ENCODE peak calls at places on chromosomes 2 and 18, in eight cellular contexts. J, K, H, B, T, N, Z and W are unnamed samples.

GRCh38 chr2:235083822-235084221 is 132.0 kb downstream of the SH3BP4 start:
- DNase-seq in J (no peak), K (no peak), H (no peak), B (no peak), T (no peak), N (no peak), Z (no peak), W (no peak)

GRCh38 chr2:64380853-64381527 is 73.0 kb upstream of the LGALSL start:
- DNase-seq in J (no peak), K (no peak), H (no peak), B (no peak), T (no peak), N (no peak), Z (no peak), W (no peak)

GRCh38 chr2:127672341-127673303 is 2.7 kb downstream of the LIMS2 start:
- DNase-seq in J (no peak), K (no peak), H (no peak), B (peak; percentile 81), T (no peak), N (no peak), Z (no peak), W (no peak)

GRCh38 chr2:217958206-217958888 is 44.4 kb downstream of the TNS1 start:
- DNase-seq in J (no peak), K (no peak), H (no peak), B (no peak), T (no peak), N (peak; percentile 12), Z (no peak), W (no peak)

GRCh38 chr18:35478520-35479435 is 19.0 kb downstream of the INO80C start:
- DNase-seq in J (no peak), K (peak; percentile 43), H (peak; percentile 99), B (no peak), T (no peak), N (no peak), Z (no peak), W (no peak)

GRCh38 chr2:20584045-20584636 is 66.8 kb downstream of the HS1BP3 start:
- DNase-seq in J (no peak), K (no peak), H (no peak), B (no peak), T (no peak), N (no peak), Z (peak; percentile 46), W (no peak)

GRCh38 chr2:179692610-179693009 is 168.8 kb downstream of the ZNF385B start:
- DNase-seq in J (no peak), K (no peak), H (no peak), B (no peak), T (no peak), N (no peak), Z (no peak), W (no peak)

GRCh38 chr18:62784966-62785413 is 69.6 kb downstream of the PHLPP1 start:
- DNase-seq in J (no peak), K (no peak), H (peak; percentile 78), B (no peak), T (no peak), N (peak; percentile 72), Z (no peak), W (no peak)

GRCh38 chr2:64692401-64692800 is 38.7 kb upstream of the SERTAD2 start:
- DNase-seq in J (no peak), K (no peak), H (peak; percentile 55), B (no peak), T (no peak), N (no peak), Z (no peak), W (no peak)

GRCh38 chr2:40488101-40488598 is 36.3 kb upstream of the SLC8A1 start:
- DNase-seq in J (no peak), K (no peak), H (peak; percentile 58), B (no peak), T (no peak), N (no peak), Z (no peak), W (no peak)

GRCh38 chr2:143736904-143737303 is 607.7 kb downstream of the ARHGAP15 start:
- DNase-seq in J (no peak), K (no peak), H (no peak), B (no peak), T (no peak), N (no peak), Z (no peak), W (no peak)

GRCh38 chr18:21314721-21315120 is 72.7 kb downstream of the GREB1L start:
- DNase-seq in J (no peak), K (no peak), H (no peak), B (no peak), T (no peak), N (no peak), Z (no peak), W (no peak)

GRCh38 chr2:36404754-36405153 is 49.2 kb downstream of the CRIM1 start:
- DNase-seq in J (no peak), K (no peak), H (no peak), B (no peak), T (no peak), N (no peak), Z (no peak), W (no peak)

GRCh38 chr2:237391140-237391539 is 22.8 kb downstream of the COL6A3 start:
- DNase-seq in J (no peak), K (no peak), H (no peak), B (no peak), T (no peak), N (no peak), Z (no peak), W (no peak)

GRCh38 chr2:74281141-74281540 is 62.1 kb downstream of the SLC4A5 start:
- DNase-seq in J (no peak), K (no peak), H (no peak), B (no peak), T (no peak), N (no peak), Z (no peak), W (no peak)

GRCh38 chr18:63613420-63613819 is 26.3 kb downstream of the SERPINB13 start:
- DNase-seq in J (no peak), K (no peak), H (no peak), B (no peak), T (no peak), N (no peak), Z (no peak), W (no peak)

GRCh38 chr2:172642301-172643020 is 86.6 kb downstream of the PDK1 start:
- DNase-seq in J (no peak), K (no peak), H (no peak), B (no peak), T (no peak), N (no peak), Z (no peak), W (no peak)

GRCh38 chr18:48475635-48476549 is 62.9 kb upstream of the CTIF start:
- DNase-seq in J (no peak), K (peak; percentile 35), H (peak; percentile 78), B (peak; percentile 85), T (peak; percentile 34), N (peak; percentile 44), Z (no peak), W (no peak)

GRCh38 chr2:96089356-96090180 is 26.8 kb downstream of the ADRA2B start:
- DNase-seq in J (no peak), K (no peak), H (no peak), B (peak; percentile 83), T (peak; percentile 7), N (peak; percentile 18), Z (peak; percentile 34), W (no peak)

GRCh38 chr18:59606193-59607175 is 90.7 kb downstream of the CCBE1 start:
- DNase-seq in J (no peak), K (no peak), H (peak; percentile 24), B (no peak), T (no peak), N (no peak), Z (no peak), W (no peak)

DNA sequence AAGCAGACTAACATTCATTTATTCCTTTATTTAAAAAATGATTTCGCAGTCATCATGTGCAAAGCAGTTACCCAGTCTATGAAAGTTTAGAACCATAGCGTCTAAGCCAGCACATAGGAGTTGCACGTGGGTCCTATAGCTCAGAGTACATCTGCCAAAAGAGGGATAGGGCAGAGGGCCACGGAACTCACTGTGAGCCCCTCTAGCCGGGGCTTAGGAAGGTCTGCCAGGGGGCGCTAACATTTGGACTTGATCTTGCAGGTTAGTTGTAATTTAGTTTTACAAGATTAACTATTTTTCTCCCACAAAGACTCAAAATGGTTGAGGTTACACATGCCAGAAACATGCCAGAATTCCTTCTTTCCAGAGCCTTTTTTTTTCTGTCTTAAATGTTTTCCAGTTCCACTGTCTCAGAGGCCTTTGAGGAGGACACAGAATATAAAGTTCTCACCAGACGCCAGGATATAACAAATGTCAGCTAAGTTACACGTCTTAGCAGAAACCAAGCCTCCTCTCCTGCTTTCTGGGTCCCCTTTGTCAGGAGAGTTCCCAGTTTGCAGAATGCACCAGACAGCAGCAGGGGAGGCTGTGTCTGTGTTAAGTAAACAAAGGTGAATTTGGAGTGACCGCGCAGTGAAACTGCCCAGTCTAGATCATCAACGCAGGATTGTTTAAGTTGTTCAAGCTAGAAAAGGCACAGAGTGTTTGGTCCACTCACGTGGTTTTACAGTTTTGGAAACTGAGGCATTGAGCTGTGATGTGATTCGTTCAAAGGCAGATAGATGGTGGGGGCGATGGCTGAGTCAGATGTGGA is 292.0 kb downstream of the PRKCE start:
- DNase-seq in J (no peak), K (no peak), H (no peak), B (no peak), T (no peak), N (no peak), Z (no peak), W (no peak)
- TF ChIP-seq CTCF in J (no peak), K (no peak), H (no peak), B (no peak), T (peak; percentile 35), N (no peak), Z (no peak), W (peak; percentile 22)

DNA sequence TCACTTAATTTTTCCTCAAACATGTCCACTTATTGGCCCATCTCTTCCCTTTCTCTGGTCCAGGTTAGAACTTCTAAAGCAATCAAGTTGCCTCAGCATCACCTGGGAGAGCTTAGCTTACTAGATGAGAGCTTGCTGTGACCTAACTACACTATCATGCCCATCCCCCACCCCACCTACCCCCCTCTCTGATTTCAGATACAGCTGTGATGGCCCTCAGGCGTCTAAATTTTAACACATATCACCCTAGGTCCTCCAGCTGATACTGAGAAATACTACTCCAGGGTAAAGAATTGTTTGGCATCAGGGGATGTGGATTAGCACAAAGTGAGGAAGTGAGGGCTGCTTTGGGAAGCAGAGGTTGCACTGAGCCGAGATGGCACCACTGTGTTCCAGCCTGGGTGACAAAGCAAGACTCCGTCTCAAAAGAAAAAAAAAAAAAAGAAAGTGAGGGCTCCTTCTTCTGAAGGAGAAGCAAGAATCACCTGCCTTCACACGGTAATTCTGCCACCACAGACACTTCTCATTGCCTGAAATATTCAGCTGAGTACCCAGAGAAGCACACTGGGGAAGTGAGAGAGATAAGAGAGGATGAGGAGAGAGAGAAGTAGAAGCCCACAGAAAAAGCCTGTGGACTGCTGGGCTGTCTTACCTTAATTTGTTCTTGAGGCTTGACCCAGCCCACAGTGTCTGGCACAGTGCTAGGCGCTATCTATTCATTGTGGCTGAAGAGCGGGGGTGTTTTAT is 263.4 kb downstream of the ASXL3 start:
- DNase-seq in J (no peak), K (no peak), H (no peak), B (no peak), T (no peak), N (no peak), Z (no peak), W (no peak)
- TF ChIP-seq CTCF in J (no peak), K (no peak), H (no peak), B (no peak), T (no peak), N (no peak), Z (no peak), W (no peak)

GRCh38 chr2:26946841-26947784 is 23.3 kb upstream of the MAPRE3 start:
- DNase-seq in J (no peak), K (peak; percentile 54), H (peak; percentile 25), B (no peak), T (no peak), N (no peak), Z (no peak), W (no peak)
- TF ChIP-seq CTCF in J (no peak), K (no peak), H (no peak), B (no peak), T (no peak), N (no peak), Z (no peak), W (no peak)

GRCh38 chr2:55993685-55994084 is 70.1 kb upstream of the EFEMP1 start:
- DNase-seq in J (no peak), K (no peak), H (no peak), B (no peak), T (no peak), N (no peak), Z (no peak), W (no peak)
- TF ChIP-seq CTCF in J (no peak), K (no peak), H (no peak), B (no peak), T (no peak), N (no peak), Z (no peak), W (no peak)